ENCODE peak calls at places on chromosomes 11 and 22, in seven cellular contexts. One of them, this sample, is unnamed.

GRCh38 chr11:43765194-43765593 is 84.7 kb downstream of the HSD17B12 start:
- DNase-seq in neuronal stem cell: no peak
- DNase-seq in cardiac muscle cell: no peak
- DNase-seq in stimulated activated CD8-positive, alpha-beta memory T cell treated with anti-CD3 and anti-CD28 coated beads, Interleukin-2, amount 100 ng/mL, for 1 hour: no peak
- DNase-seq in kidney epithelial cell: no peak
- DNase-seq in GM18507: no peak
- DNase-seq in activated B cell treated with CpG ODN at 0.5 μM for 24 hours: no peak
- DNase-seq in this sample: no peak

GRCh38 chr11:14894657-14895598 is 2.9 kb upstream of the CYP2R1 start:
- DNase-seq in neuronal stem cell: no peak
- DNase-seq in cardiac muscle cell: no peak
- DNase-seq in stimulated activated CD8-positive, alpha-beta memory T cell treated with anti-CD3 and anti-CD28 coated beads, Interleukin-2, amount 100 ng/mL, for 1 hour: no peak
- DNase-seq in kidney epithelial cell: no peak
- DNase-seq in GM18507: no peak
- DNase-seq in activated B cell treated with CpG ODN at 0.5 μM for 24 hours: no peak
- DNase-seq in this sample: no peak

GRCh38 chr11:14435717-14436116 is 63.9 kb downstream of the COPB1 start:
- DNase-seq in neuronal stem cell: no peak
- DNase-seq in cardiac muscle cell: no peak
- DNase-seq in stimulated activated CD8-positive, alpha-beta memory T cell treated with anti-CD3 and anti-CD28 coated beads, Interleukin-2, amount 100 ng/mL, for 1 hour: no peak
- DNase-seq in kidney epithelial cell: no peak
- DNase-seq in GM18507: no peak
- DNase-seq in activated B cell treated with CpG ODN at 0.5 μM for 24 hours: no peak
- DNase-seq in this sample: no peak

GRCh38 chr11:117479372-117479771 is 151.7 kb downstream of the CEP164 start:
- DNase-seq in neuronal stem cell: no peak
- DNase-seq in cardiac muscle cell: no peak
- DNase-seq in stimulated activated CD8-positive, alpha-beta memory T cell treated with anti-CD3 and anti-CD28 coated beads, Interleukin-2, amount 100 ng/mL, for 1 hour: no peak
- DNase-seq in kidney epithelial cell: no peak
- DNase-seq in GM18507: peak; percentile 28
- DNase-seq in activated B cell treated with CpG ODN at 0.5 μM for 24 hours: no peak
- DNase-seq in this sample: no peak

GRCh38 chr11:58769308-58769707 is 37.6 kb upstream of the GLYAT start:
- DNase-seq in neuronal stem cell: no peak
- DNase-seq in cardiac muscle cell: no peak
- DNase-seq in stimulated activated CD8-positive, alpha-beta memory T cell treated with anti-CD3 and anti-CD28 coated beads, Interleukin-2, amount 100 ng/mL, for 1 hour: no peak
- DNase-seq in kidney epithelial cell: no peak
- DNase-seq in GM18507: no peak
- DNase-seq in activated B cell treated with CpG ODN at 0.5 μM for 24 hours: no peak
- DNase-seq in this sample: no peak

GRCh38 chr11:114914231-114915005 is 236.1 kb downstream of the NXPE2 start:
- DNase-seq in neuronal stem cell: no peak
- DNase-seq in cardiac muscle cell: no peak
- DNase-seq in stimulated activated CD8-positive, alpha-beta memory T cell treated with anti-CD3 and anti-CD28 coated beads, Interleukin-2, amount 100 ng/mL, for 1 hour: no peak
- DNase-seq in kidney epithelial cell: no peak
- DNase-seq in GM18507: no peak
- DNase-seq in activated B cell treated with CpG ODN at 0.5 μM for 24 hours: no peak
- DNase-seq in this sample: no peak

GRCh38 chr11:27471067-27471587 is 1.5 kb downstream of the LGR4 start:
- DNase-seq in neuronal stem cell: no peak
- DNase-seq in cardiac muscle cell: peak; percentile 41
- DNase-seq in stimulated activated CD8-positive, alpha-beta memory T cell treated with anti-CD3 and anti-CD28 coated beads, Interleukin-2, amount 100 ng/mL, for 1 hour: no peak
- DNase-seq in kidney epithelial cell: no peak
- DNase-seq in GM18507: no peak
- DNase-seq in activated B cell treated with CpG ODN at 0.5 μM for 24 hours: no peak
- DNase-seq in this sample: no peak

GRCh38 chr11:69718147-69718546 is 14.3 kb upstream of the FGF19 start:
- DNase-seq in neuronal stem cell: peak; percentile 80
- DNase-seq in cardiac muscle cell: peak; percentile 82
- DNase-seq in stimulated activated CD8-positive, alpha-beta memory T cell treated with anti-CD3 and anti-CD28 coated beads, Interleukin-2, amount 100 ng/mL, for 1 hour: no peak
- DNase-seq in kidney epithelial cell: no peak
- DNase-seq in GM18507: peak; percentile 54
- DNase-seq in activated B cell treated with CpG ODN at 0.5 μM for 24 hours: peak; percentile 31
- DNase-seq in this sample: peak; percentile 80

GRCh38 chr22:49718396-49718795 is 109.3 kb downstream of the BRD1 start:
- DNase-seq in neuronal stem cell: no peak
- DNase-seq in cardiac muscle cell: no peak
- DNase-seq in stimulated activated CD8-positive, alpha-beta memory T cell treated with anti-CD3 and anti-CD28 coated beads, Interleukin-2, amount 100 ng/mL, for 1 hour: no peak
- DNase-seq in kidney epithelial cell: no peak
- DNase-seq in GM18507: no peak
- DNase-seq in activated B cell treated with CpG ODN at 0.5 μM for 24 hours: no peak
- DNase-seq in this sample: no peak

GRCh38 chr22:19679476-19680099 is 34.7 kb upstream of the SEPTIN5 start:
- DNase-seq in neuronal stem cell: no peak
- DNase-seq in cardiac muscle cell: peak; percentile 33
- DNase-seq in stimulated activated CD8-positive, alpha-beta memory T cell treated with anti-CD3 and anti-CD28 coated beads, Interleukin-2, amount 100 ng/mL, for 1 hour: peak; percentile 24
- DNase-seq in kidney epithelial cell: no peak
- DNase-seq in GM18507: no peak
- DNase-seq in activated B cell treated with CpG ODN at 0.5 μM for 24 hours: no peak
- DNase-seq in this sample: no peak

GRCh38 chr11:64745219-64745522 is 1.2 kb upstream of the RASGRP2 start:
- DNase-seq in neuronal stem cell: no peak
- DNase-seq in cardiac muscle cell: peak; percentile 44
- DNase-seq in stimulated activated CD8-positive, alpha-beta memory T cell treated with anti-CD3 and anti-CD28 coated beads, Interleukin-2, amount 100 ng/mL, for 1 hour: peak; percentile 65
- DNase-seq in kidney epithelial cell: no peak
- DNase-seq in GM18507: peak; percentile 43
- DNase-seq in activated B cell treated with CpG ODN at 0.5 μM for 24 hours: peak; percentile 88
- DNase-seq in this sample: no peak

GRCh38 chr11:61298663-61299244 is 3.6 kb upstream of the VWCE start:
- DNase-seq in neuronal stem cell: no peak
- DNase-seq in cardiac muscle cell: no peak
- DNase-seq in stimulated activated CD8-positive, alpha-beta memory T cell treated with anti-CD3 and anti-CD28 coated beads, Interleukin-2, amount 100 ng/mL, for 1 hour: no peak
- DNase-seq in kidney epithelial cell: no peak
- DNase-seq in GM18507: no peak
- DNase-seq in activated B cell treated with CpG ODN at 0.5 μM for 24 hours: no peak
- DNase-seq in this sample: no peak

GRCh38 chr11:44400431-44400830 is 90.5 kb upstream of the ALX4 start:
- DNase-seq in neuronal stem cell: no peak
- DNase-seq in cardiac muscle cell: no peak
- DNase-seq in stimulated activated CD8-positive, alpha-beta memory T cell treated with anti-CD3 and anti-CD28 coated beads, Interleukin-2, amount 100 ng/mL, for 1 hour: no peak
- DNase-seq in kidney epithelial cell: no peak
- DNase-seq in GM18507: no peak
- DNase-seq in activated B cell treated with CpG ODN at 0.5 μM for 24 hours: no peak
- DNase-seq in this sample: no peak

GRCh38 chr11:84922212-84922805 is 704.8 kb downstream of the DLG2 start:
- DNase-seq in neuronal stem cell: no peak
- DNase-seq in cardiac muscle cell: peak; percentile 9
- DNase-seq in stimulated activated CD8-positive, alpha-beta memory T cell treated with anti-CD3 and anti-CD28 coated beads, Interleukin-2, amount 100 ng/mL, for 1 hour: no peak
- DNase-seq in kidney epithelial cell: no peak
- DNase-seq in GM18507: no peak
- DNase-seq in activated B cell treated with CpG ODN at 0.5 μM for 24 hours: no peak
- DNase-seq in this sample: no peak

GRCh38 chr22:45731798-45732495 is 60.3 kb downstream of the ATXN10 start:
- DNase-seq in neuronal stem cell: no peak
- DNase-seq in cardiac muscle cell: peak; percentile 3
- DNase-seq in stimulated activated CD8-positive, alpha-beta memory T cell treated with anti-CD3 and anti-CD28 coated beads, Interleukin-2, amount 100 ng/mL, for 1 hour: no peak
- DNase-seq in kidney epithelial cell: no peak
- DNase-seq in GM18507: no peak
- DNase-seq in activated B cell treated with CpG ODN at 0.5 μM for 24 hours: no peak
- DNase-seq in this sample: peak; percentile 1

GRCh38 chr22:38262051-38262795 is 10.6 kb downstream of the TMEM184B start:
- DNase-seq in neuronal stem cell: no peak
- DNase-seq in cardiac muscle cell: peak; percentile 68
- DNase-seq in stimulated activated CD8-positive, alpha-beta memory T cell treated with anti-CD3 and anti-CD28 coated beads, Interleukin-2, amount 100 ng/mL, for 1 hour: no peak
- DNase-seq in kidney epithelial cell: no peak
- DNase-seq in GM18507: peak; percentile 44
- DNase-seq in activated B cell treated with CpG ODN at 0.5 μM for 24 hours: peak; percentile 34
- DNase-seq in this sample: no peak

GRCh38 chr11:66112640-66113098 is 42.6 kb downstream of the PACS1 start:
- DNase-seq in neuronal stem cell: no peak
- DNase-seq in cardiac muscle cell: no peak
- DNase-seq in stimulated activated CD8-positive, alpha-beta memory T cell treated with anti-CD3 and anti-CD28 coated beads, Interleukin-2, amount 100 ng/mL, for 1 hour: no peak
- DNase-seq in kidney epithelial cell: no peak
- DNase-seq in GM18507: no peak
- DNase-seq in activated B cell treated with CpG ODN at 0.5 μM for 24 hours: no peak
- DNase-seq in this sample: no peak

GRCh38 chr11:428295-428694 is 13.5 kb upstream of the SIGIRR start:
- DNase-seq in neuronal stem cell: no peak
- DNase-seq in cardiac muscle cell: no peak
- DNase-seq in stimulated activated CD8-positive, alpha-beta memory T cell treated with anti-CD3 and anti-CD28 coated beads, Interleukin-2, amount 100 ng/mL, for 1 hour: no peak
- DNase-seq in kidney epithelial cell: no peak
- DNase-seq in GM18507: no peak
- DNase-seq in activated B cell treated with CpG ODN at 0.5 μM for 24 hours: no peak
- DNase-seq in this sample: no peak

GRCh38 chr11:69372589-69373250 is 78.8 kb downstream of the MYEOV start:
- DNase-seq in neuronal stem cell: no peak
- DNase-seq in cardiac muscle cell: no peak
- DNase-seq in stimulated activated CD8-positive, alpha-beta memory T cell treated with anti-CD3 and anti-CD28 coated beads, Interleukin-2, amount 100 ng/mL, for 1 hour: no peak
- DNase-seq in kidney epithelial cell: no peak
- DNase-seq in GM18507: no peak
- DNase-seq in activated B cell treated with CpG ODN at 0.5 μM for 24 hours: no peak
- DNase-seq in this sample: no peak

GRCh38 chr22:21444701-21445436 is 22.3 kb upstream of the TMEM191C start:
- DNase-seq in neuronal stem cell: no peak
- DNase-seq in cardiac muscle cell: no peak
- DNase-seq in stimulated activated CD8-positive, alpha-beta memory T cell treated with anti-CD3 and anti-CD28 coated beads, Interleukin-2, amount 100 ng/mL, for 1 hour: no peak
- DNase-seq in kidney epithelial cell: no peak
- DNase-seq in GM18507: no peak
- DNase-seq in activated B cell treated with CpG ODN at 0.5 μM for 24 hours: no peak
- DNase-seq in this sample: no peak

GRCh38 chr11:93741094-93741881 is at the start of the genes C11orf54 and TAF1D:
- DNase-seq in neuronal stem cell: peak; percentile 97
- DNase-seq in cardiac muscle cell: peak; percentile 99
- DNase-seq in stimulated activated CD8-positive, alpha-beta memory T cell treated with anti-CD3 and anti-CD28 coated beads, Interleukin-2, amount 100 ng/mL, for 1 hour: peak; percentile 91
- DNase-seq in kidney epithelial cell: peak; percentile 86
- DNase-seq in GM18507: peak; percentile 75
- DNase-seq in activated B cell treated with CpG ODN at 0.5 μM for 24 hours: peak; percentile 88
- DNase-seq in this sample: peak; percentile 97

GRCh38 chr11:75476716-75477613 is 44.0 kb upstream of the KLHL35 start:
- DNase-seq in neuronal stem cell: no peak
- DNase-seq in cardiac muscle cell: no peak
- DNase-seq in stimulated activated CD8-positive, alpha-beta memory T cell treated with anti-CD3 and anti-CD28 coated beads, Interleukin-2, amount 100 ng/mL, for 1 hour: no peak
- DNase-seq in kidney epithelial cell: no peak
- DNase-seq in GM18507: no peak
- DNase-seq in activated B cell treated with CpG ODN at 0.5 μM for 24 hours: no peak
- DNase-seq in this sample: no peak

GRCh38 chr11:35347921-35348331 is 71.4 kb downstream of the SLC1A2 start:
- DNase-seq in neuronal stem cell: no peak
- DNase-seq in cardiac muscle cell: no peak
- DNase-seq in stimulated activated CD8-positive, alpha-beta memory T cell treated with anti-CD3 and anti-CD28 coated beads, Interleukin-2, amount 100 ng/mL, for 1 hour: no peak
- DNase-seq in kidney epithelial cell: no peak
- DNase-seq in GM18507: no peak
- DNase-seq in activated B cell treated with CpG ODN at 0.5 μM for 24 hours: no peak
- DNase-seq in this sample: no peak

GRCh38 chr11:95098826-95099225 is 9.2 kb downstream of the ENDOD1 start:
- DNase-seq in neuronal stem cell: no peak
- DNase-seq in cardiac muscle cell: no peak
- DNase-seq in stimulated activated CD8-positive, alpha-beta memory T cell treated with anti-CD3 and anti-CD28 coated beads, Interleukin-2, amount 100 ng/mL, for 1 hour: no peak
- DNase-seq in kidney epithelial cell: no peak
- DNase-seq in GM18507: no peak
- DNase-seq in activated B cell treated with CpG ODN at 0.5 μM for 24 hours: no peak
- DNase-seq in this sample: no peak

GRCh38 chr22:49824936-49825335 is 2.7 kb downstream of the BRD1 start:
- DNase-seq in neuronal stem cell: no peak
- DNase-seq in cardiac muscle cell: no peak
- DNase-seq in stimulated activated CD8-positive, alpha-beta memory T cell treated with anti-CD3 and anti-CD28 coated beads, Interleukin-2, amount 100 ng/mL, for 1 hour: no peak
- DNase-seq in kidney epithelial cell: no peak
- DNase-seq in GM18507: no peak
- DNase-seq in activated B cell treated with CpG ODN at 0.5 μM for 24 hours: no peak
- DNase-seq in this sample: no peak

GRCh38 chr11:110305169-110306018 is 9.0 kb upstream of the RDX start:
- DNase-seq in neuronal stem cell: no peak
- DNase-seq in cardiac muscle cell: no peak
- DNase-seq in stimulated activated CD8-positive, alpha-beta memory T cell treated with anti-CD3 and anti-CD28 coated beads, Interleukin-2, amount 100 ng/mL, for 1 hour: no peak
- DNase-seq in kidney epithelial cell: no peak
- DNase-seq in GM18507: no peak
- DNase-seq in activated B cell treated with CpG ODN at 0.5 μM for 24 hours: no peak
- DNase-seq in this sample: no peak

GRCh38 chr11:824942-825341 is 2.8 kb upstream of the CRACR2B start:
- DNase-seq in neuronal stem cell: no peak
- DNase-seq in cardiac muscle cell: no peak
- DNase-seq in stimulated activated CD8-positive, alpha-beta memory T cell treated with anti-CD3 and anti-CD28 coated beads, Interleukin-2, amount 100 ng/mL, for 1 hour: no peak
- DNase-seq in kidney epithelial cell: no peak
- DNase-seq in GM18507: no peak
- DNase-seq in activated B cell treated with CpG ODN at 0.5 μM for 24 hours: no peak
- DNase-seq in this sample: no peak

GRCh38 chr22:24027991-24028390 is 16.9 kb downstream of the CABIN1 start:
- DNase-seq in neuronal stem cell: no peak
- DNase-seq in cardiac muscle cell: no peak
- DNase-seq in stimulated activated CD8-positive, alpha-beta memory T cell treated with anti-CD3 and anti-CD28 coated beads, Interleukin-2, amount 100 ng/mL, for 1 hour: no peak
- DNase-seq in kidney epithelial cell: no peak
- DNase-seq in GM18507: no peak
- DNase-seq in activated B cell treated with CpG ODN at 0.5 μM for 24 hours: no peak
- DNase-seq in this sample: no peak

GRCh38 chr11:123546515-123546914 is 107.9 kb downstream of the SCN3B start:
- DNase-seq in neuronal stem cell: no peak
- DNase-seq in cardiac muscle cell: no peak
- DNase-seq in stimulated activated CD8-positive, alpha-beta memory T cell treated with anti-CD3 and anti-CD28 coated beads, Interleukin-2, amount 100 ng/mL, for 1 hour: no peak
- DNase-seq in kidney epithelial cell: no peak
- DNase-seq in GM18507: no peak
- DNase-seq in activated B cell treated with CpG ODN at 0.5 μM for 24 hours: no peak
- DNase-seq in this sample: no peak

GRCh38 chr11:61027141-61027840 is 55.8 kb downstream of the CD6 start:
- DNase-seq in neuronal stem cell: no peak
- DNase-seq in cardiac muscle cell: no peak
- DNase-seq in stimulated activated CD8-positive, alpha-beta memory T cell treated with anti-CD3 and anti-CD28 coated beads, Interleukin-2, amount 100 ng/mL, for 1 hour: no peak
- DNase-seq in kidney epithelial cell: no peak
- DNase-seq in GM18507: no peak
- DNase-seq in activated B cell treated with CpG ODN at 0.5 μM for 24 hours: no peak
- DNase-seq in this sample: no peak

GRCh38 chr11:57637626-57638004 is 12.1 kb downstream of the YPEL4 start:
- DNase-seq in neuronal stem cell: no peak
- DNase-seq in cardiac muscle cell: peak; percentile 80
- DNase-seq in stimulated activated CD8-positive, alpha-beta memory T cell treated with anti-CD3 and anti-CD28 coated beads, Interleukin-2, amount 100 ng/mL, for 1 hour: no peak
- DNase-seq in kidney epithelial cell: no peak
- DNase-seq in GM18507: no peak
- DNase-seq in activated B cell treated with CpG ODN at 0.5 μM for 24 hours: no peak
- DNase-seq in this sample: peak; percentile 75